ENCODE peak calls at places on chromosome 13, in five cellular contexts. G is activated B cell treated with CpG ODN at 0.5 μM for 24 hours, M is AG04450, R is type B pancreatic cell, P is fibroblast of lung. E is an unnamed sample.

GRCh38 chr13:113920606-113921306 is 53.1 kb downstream of the C13orf46 start:
- DNase-seq in R (peak), G (no peak), M (no peak), P (no peak), E (no peak)

GRCh38 chr13:56718791-56719190 is 421.9 kb upstream of the PRR20A start:
- DNase-seq in P (no peak), G (no peak), R (no peak), M (no peak), E (no peak)

GRCh38 chr13:112764864-112765561 is 75.2 kb downstream of the ATP11A start:
- DNase-seq in G (no peak), P (no peak), R (no peak), M (no peak), E (no peak)

GRCh38 chr13:45439000-45439399 is 20.8 kb upstream of the SLC25A30 start:
- DNase-seq in M (no peak), P (no peak), G (no peak), R (no peak), E (no peak)

GRCh38 chr13:102141625-102142472 is 260.0 kb downstream of the FGF14 start:
- DNase-seq in G (no peak), R (no peak), M (no peak), P (peak), E (no peak)

GRCh38 chr13:26721251-26721939 is 39.2 kb downstream of the GPR12 start:
- DNase-seq in G (no peak), R (peak), P (no peak), M (no peak), E (no peak)

GRCh38 chr13:42571895-42572294 is 2.1 kb upstream of the TNFSF11 start:
- DNase-seq in M (no peak), P (no peak), G (no peak), R (no peak), E (no peak)

GRCh38 chr13:61413572-61413971 is 2.1 kb downstream of the PCDH20 start:
- DNase-seq in G (no peak), R (no peak), M (no peak), P (no peak), E (no peak)

GRCh38 chr13:35475960-35476943 is at the start of gene MAB21L1:
- DNase-seq in R (no peak), G (no peak), M (no peak), P (peak), E (no peak)

GRCh38 chr13:99215466-99215865 is 14.8 kb downstream of the UBAC2 start:
- DNase-seq in M (no peak), P (no peak), R (no peak), G (no peak), E (no peak)

GRCh38 chr13:36431204-36432105 is 840 bp upstream of the CCNA1 start:
- DNase-seq in M (no peak), R (no peak), G (peak), P (no peak), E (no peak)

GRCh38 chr13:33931397-33931987 is 113.5 kb downstream of the RFC3 start:
- DNase-seq in G (no peak), P (peak), R (no peak), M (no peak), E (peak)

GRCh38 chr13:32528358-32528757 is 10.2 kb downstream of the N4BP2L2 start:
- DNase-seq in P (peak), R (no peak), M (no peak), G (no peak), E (no peak)

GRCh38 chr13:76799696-76800095 is 86.5 kb downstream of the KCTD12 start:
- DNase-seq in R (no peak), G (no peak), M (no peak), P (no peak), E (no peak)

GRCh38 chr13:91357613-91358383 is 10.3 kb downstream of the MIR17HG start:
- DNase-seq in R (no peak), M (no peak), P (no peak), G (no peak), E (no peak)

GRCh38 chr13:109938255-109938936 is 152.0 kb upstream of the IRS2 start:
- DNase-seq in G (no peak), R (no peak), P (peak), M (peak), E (no peak)

GRCh38 chr13:43545317-43545874 is 241.4 kb downstream of the ENOX1 start:
- DNase-seq in P (peak), M (no peak), G (no peak), R (no peak), E (no peak)

GRCh38 chr13:48750588-48751383 is 97.1 kb downstream of the CYSLTR2 start:
- DNase-seq in R (no peak), G (no peak), P (peak), M (no peak), E (no peak)

GRCh38 chr13:95677564-95678386 is 836 bp downstream of the DNAJC3 start:
- DNase-seq in P (peak), G (no peak), M (no peak), R (no peak), E (no peak)

GRCh38 chr13:91776650-91777193 is 378.3 kb downstream of the GPC5 start:
- DNase-seq in P (no peak), G (no peak), R (no peak), M (no peak), E (no peak)

GRCh38 chr13:95267662-95268369 is 33.4 kb downstream of the ABCC4 start:
- DNase-seq in G (no peak), M (peak), R (no peak), P (peak), E (peak)

GRCh38 chr13:99505814-99506269 is 4.6 kb downstream of the TM9SF2 start:
- DNase-seq in P (peak), M (no peak), G (no peak), R (no peak), E (no peak)

GRCh38 chr13:38348890-38349289 is 761 bp upstream of the UFM1 start:
- DNase-seq in P (no peak), R (no peak), G (no peak), M (no peak), E (no peak)

GRCh38 chr13:112718318-112718717 is 28.5 kb downstream of the ATP11A start:
- DNase-seq in G (no peak), P (no peak), R (no peak), M (no peak), E (no peak)

GRCh38 chr13:42272115-42272756 is at the start of gene AKAP11:
- DNase-seq in P (peak), M (no peak), G (no peak), R (peak), E (peak)

GRCh38 chr13:44576396-44577235 is 486 bp upstream of the TSC22D1 start:
- DNase-seq in P (no peak), R (peak), M (no peak), G (no peak), E (peak)

GRCh38 chr13:31947105-31947504 is 84.5 kb upstream of the FRY start:
- DNase-seq in R (no peak), P (no peak), M (no peak), G (no peak), E (no peak)

GRCh38 chr13:45737571-45738002 is 35.5 kb downstream of the CBY2 start:
- DNase-seq in R (no peak), P (no peak), G (no peak), M (no peak), E (no peak)

GRCh38 chr13:34587586-34587985 is 354.5 kb upstream of the NBEA start:
- DNase-seq in M (no peak), P (no peak), G (no peak), R (no peak), E (no peak)

GRCh38 chr13:43132228-43132627 is 108.8 kb downstream of the DNAJC15 start:
- DNase-seq in P (peak), G (no peak), M (no peak), R (no peak), E (peak)

GRCh38 chr13:31699650-31700049 is 39.7 kb upstream of the RXFP2 start:
- DNase-seq in R (no peak), M (no peak), G (no peak), P (no peak), E (no peak)

GRCh38 chr13:30840515-30840914 is 65.6 kb upstream of the MEDAG start:
- DNase-seq in R (no peak), M (no peak), G (no peak), P (no peak), E (no peak)

GRCh38 chr13:46831588-46832194 is 34.7 kb upstream of the ESD start:
- DNase-seq in M (peak), R (no peak), P (peak), G (no peak), E (peak)

GRCh38 chr13:77516342-77516789 is 19.1 kb upstream of the SCEL start:
- DNase-seq in G (no peak), M (no peak), P (peak), R (no peak), E (no peak)

GRCh38 chr13:32720026-32720425 is 133.8 kb downstream of the PDS5B start:
- DNase-seq in R (no peak), M (no peak), P (peak), G (no peak), E (no peak)

GRCh38 chr13:50991624-50992610 is 82.3 kb downstream of the RNASEH2B start:
- DNase-seq in R (no peak), P (no peak), G (no peak), M (no peak), E (no peak)

GRCh38 chr13:51825165-51825592 is 19.8 kb downstream of the TMEM272 start:
- DNase-seq in G (no peak), P (no peak), M (no peak), R (no peak), E (no peak)

DNA sequence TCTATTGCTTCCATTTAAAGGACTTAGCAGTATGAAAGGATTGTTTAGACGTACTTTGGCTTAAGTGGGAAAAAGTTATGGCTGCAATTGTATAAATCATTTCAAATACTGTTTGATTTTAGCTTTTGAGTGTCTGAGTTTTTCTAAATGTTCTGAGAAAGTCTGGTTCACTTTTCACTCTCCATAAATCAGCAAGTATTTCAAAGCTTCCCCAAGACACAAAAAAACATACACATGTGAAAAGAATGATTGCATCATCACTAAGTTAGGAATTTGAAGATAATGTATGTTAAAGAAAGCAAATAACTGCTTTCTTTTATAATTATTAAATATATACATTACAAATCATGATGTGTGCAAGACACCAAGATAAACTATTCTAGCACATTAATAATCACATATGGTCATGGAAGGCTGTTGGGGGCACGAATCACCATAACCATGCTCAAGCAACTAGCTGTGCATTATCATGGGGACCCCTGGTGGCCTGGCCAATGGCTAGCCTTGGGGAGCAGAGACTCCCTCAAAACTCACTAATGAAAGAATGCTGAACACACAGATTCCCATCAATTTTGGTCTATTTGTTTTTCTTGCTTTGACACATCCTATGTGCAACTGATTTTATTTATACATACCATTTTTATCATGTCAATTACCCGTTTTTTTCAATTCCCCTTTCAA is 111.1 kb downstream of the MIPEP start:
- DNase-seq in M (no peak), G (no peak), P (peak), R (no peak), E (no peak)
- TF ChIP-seq CTCF in M (peak), G (no peak), P (peak), R (no peak), E (no peak)

DNA sequence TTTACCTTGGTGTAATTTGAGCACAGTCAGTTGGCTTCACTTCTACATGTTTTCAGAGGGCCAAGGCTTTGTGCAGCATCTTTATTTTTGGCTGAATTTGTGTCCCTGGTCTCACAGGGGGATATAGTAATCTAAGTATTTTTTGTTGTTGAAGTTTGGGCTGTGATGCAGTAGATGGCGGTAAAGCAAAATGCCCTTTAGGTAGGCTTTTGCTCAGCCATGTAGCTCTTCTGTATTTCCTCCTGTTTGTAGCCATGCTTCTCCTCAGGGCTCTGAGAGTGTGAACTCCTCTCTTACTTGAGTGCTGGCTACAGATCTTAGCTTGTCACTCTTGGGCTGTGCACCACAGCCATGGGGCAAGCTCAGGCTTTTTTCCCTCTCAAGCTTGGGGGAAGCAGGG is 328.6 kb downstream of the SLITRK5 start:
- DNase-seq in R (no peak), M (no peak), P (peak), G (no peak), E (no peak)
- TF ChIP-seq CTCF in R (no peak), M (peak), P (peak), G (no peak), E (no peak)

DNA sequence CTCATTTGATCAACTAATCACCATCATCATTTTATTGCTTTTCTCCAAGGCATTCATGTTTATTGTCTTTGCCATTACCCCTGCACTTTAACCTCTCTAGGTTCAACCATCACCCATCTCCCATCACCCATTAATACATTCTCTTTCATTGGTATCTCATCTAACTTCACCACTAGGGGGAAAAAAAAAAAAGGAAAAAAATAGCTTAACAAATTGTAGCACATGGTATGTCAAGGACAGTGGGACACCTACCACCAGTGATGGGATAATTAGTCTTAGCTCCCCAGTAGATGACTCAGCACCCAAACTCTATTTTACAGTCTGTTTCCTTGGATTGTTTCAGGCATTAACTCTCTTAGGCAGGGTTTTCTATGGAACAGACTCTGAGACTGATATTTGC is 1770.2 kb upstream of the MIR17HG start:
- DNase-seq in P (no peak), R (no peak), M (no peak), G (no peak), E (no peak)
- TF ChIP-seq CTCF in P (no peak), R (peak), M (no peak), G (no peak), E (no peak)

GRCh38 chr13:59261928-59262488 is 901.7 kb downstream of the DIAPH3 start:
- DNase-seq in M (no peak), P (peak), R (no peak), G (no peak), E (no peak)
- TF ChIP-seq CTCF in M (peak), P (peak), R (peak), G (no peak), E (no peak)

DNA sequence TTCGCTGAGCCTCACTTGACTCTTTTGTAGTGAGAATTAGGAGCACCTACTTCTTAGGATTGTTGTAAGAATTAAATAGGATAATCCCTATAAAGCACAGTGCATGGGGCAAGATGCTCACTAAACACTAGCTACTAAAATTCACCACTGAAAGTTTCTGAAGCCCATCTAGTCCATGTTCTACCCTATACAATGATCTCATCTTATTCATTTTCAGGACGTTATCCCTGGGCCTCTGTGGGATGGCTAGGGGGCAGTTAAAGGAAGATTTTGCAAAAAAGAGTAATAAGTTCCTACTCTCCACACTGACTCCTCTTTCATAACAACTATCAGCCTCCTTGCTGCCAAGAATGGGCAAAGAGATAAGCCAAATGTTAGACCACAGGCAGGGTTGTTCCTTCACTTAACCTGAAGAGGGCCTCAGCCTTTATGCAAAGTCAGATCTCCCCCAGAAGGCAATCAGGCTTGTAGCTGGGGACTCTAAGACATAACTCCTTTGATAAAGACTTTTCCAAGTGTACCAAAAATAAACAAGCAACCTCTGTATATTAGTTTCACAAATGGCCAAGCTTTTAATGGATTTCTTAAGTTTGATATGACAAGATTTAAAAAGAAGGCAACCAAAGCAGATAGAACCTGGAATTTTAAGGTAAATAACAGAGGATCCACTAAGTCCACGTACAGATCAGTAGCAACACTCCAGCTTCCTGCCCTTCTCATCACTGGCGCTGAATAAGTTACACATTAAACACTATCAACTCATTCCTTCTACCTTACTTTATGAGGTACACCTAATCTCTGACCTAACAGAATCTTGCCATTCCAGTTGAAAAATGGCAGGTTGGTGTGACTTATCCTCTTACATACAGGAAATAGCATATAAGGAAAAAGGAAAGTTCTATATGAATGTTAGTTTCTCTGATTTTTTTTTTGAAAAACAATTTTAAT is 44.4 kb downstream of the ELF1 start:
- DNase-seq in P (peak), M (no peak), G (no peak), R (no peak), E (peak)
- TF ChIP-seq CTCF in P (peak), M (peak), G (no peak), R (peak), E (peak)

E was measured in Calu3.